ENCODE peak calls at places on chromosomes 6 and 20, in six cellular contexts. U, H, G, Q, P and K are unnamed samples.

GRCh38 chr6:140566706-140567330 is 1192.4 kb upstream of the CITED2 start:
- DNase-seq in U (no peak), H (no peak), G (peak), P (no peak), Q (no peak), K (no peak)

GRCh38 chr6:167124753-167125152 is 1.9 kb downstream of the CCR6 start:
- DNase-seq in Q (no peak), P (no peak), U (no peak), G (no peak), H (no peak), K (no peak)

GRCh38 chr6:25302677-25303128 is 23.5 kb downstream of the CARMIL1 start:
- DNase-seq in Q (no peak), H (no peak), U (peak), G (peak), P (no peak), K (no peak)

GRCh38 chr20:49823152-49823847 is 10.7 kb downstream of the SLC9A8 start:
- DNase-seq in Q (no peak), H (no peak), G (no peak), P (no peak), U (no peak), K (no peak)

GRCh38 chr6:11744753-11745152 is 33.9 kb downstream of the ADTRP start:
- DNase-seq in H (peak), G (peak), U (no peak), P (no peak), Q (peak), K (no peak)

GRCh38 chr20:49620364-49621240 is 52.7 kb upstream of the PTGIS start:
- DNase-seq in H (no peak), P (no peak), U (no peak), G (no peak), Q (no peak), K (no peak)

GRCh38 chr6:55069132-55069781 is 105.1 kb upstream of the HCRTR2 start:
- DNase-seq in Q (no peak), G (peak), P (no peak), H (peak), U (no peak), K (no peak)

GRCh38 chr6:16338577-16339262 is 100.3 kb downstream of the GMPR start:
- DNase-seq in U (peak), G (peak), Q (peak), H (peak), P (peak), K (peak)

GRCh38 chr6:710601-711571 is 17.9 kb upstream of the EXOC2 start:
- DNase-seq in G (peak), Q (peak), U (peak), P (no peak), H (peak), K (peak)

DNA sequence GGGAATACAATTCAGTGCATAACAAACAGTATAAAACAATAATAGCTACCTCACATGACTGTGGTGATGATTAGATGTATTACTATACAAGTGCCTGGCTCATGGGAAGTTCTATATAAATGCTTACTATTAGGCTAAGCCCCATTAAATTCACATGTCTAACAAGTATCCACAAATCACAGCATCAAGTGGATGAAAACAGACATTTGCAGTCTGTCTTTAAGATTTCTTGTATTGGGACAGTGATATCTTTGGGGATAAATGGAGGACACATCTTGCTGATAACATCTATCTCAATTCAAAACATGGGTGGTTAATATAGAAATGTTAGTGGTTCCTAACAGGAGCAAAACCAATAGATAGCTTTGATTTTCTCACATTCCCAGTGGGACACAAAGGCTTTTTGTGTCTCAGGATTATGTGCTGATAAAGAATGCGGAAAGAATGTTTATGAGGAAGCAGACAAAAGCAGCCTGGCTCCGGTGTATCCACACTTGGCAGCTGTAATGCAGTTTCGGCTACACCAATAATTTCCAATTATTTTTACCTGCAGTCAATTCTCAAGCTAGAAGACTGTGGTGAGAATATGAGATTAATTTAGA is 29.3 kb downstream of the PTPRK start:
- DNase-seq in P (no peak), H (no peak), Q (no peak), U (no peak), G (peak), K (no peak)
- H3K4me3 ChIP-seq in P (peak), H (no peak), Q (peak), U (peak), G (peak), K (peak)

DNA sequence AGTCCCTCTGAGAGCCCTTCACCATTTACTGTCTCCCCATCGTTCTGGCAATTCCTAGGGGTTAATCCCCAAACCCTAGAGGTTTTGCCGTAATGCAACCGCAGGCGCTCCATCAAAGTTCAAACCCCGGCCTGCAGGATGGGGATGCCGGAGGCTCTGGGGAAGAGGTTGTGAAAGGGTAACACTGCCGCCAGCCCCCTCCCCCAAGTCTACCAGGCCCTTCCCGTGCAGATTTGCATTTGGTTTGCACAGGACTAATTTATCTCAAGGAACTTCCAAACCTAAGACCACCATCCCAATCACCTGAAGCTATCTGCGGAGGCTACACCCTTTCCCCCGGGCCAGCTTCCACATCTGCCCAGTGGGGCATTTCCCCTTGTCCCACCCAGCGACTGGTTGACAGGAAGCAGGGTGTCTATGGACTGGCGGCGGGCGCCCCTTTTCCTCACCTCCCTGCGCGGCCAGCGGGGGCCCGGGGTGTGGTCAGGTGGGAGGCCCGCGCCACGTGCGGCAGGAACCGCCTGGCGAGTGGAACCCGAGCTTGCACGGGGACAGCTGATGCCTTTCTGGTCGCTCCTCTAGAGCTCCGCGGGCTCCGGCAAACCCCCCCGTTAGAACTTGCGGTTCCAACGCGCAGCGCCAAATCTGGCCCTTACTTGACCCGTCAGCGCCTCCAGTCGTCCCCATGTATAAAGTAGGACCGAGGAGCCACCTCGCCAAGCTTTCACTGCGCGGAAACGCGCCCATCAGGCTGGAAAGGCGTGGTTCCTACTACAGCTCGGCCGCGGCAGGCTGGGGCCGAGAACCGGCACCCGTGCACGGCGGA is 9.4 kb upstream of the SLC4A11 start:
- DNase-seq in G (peak), Q (peak), U (no peak), P (no peak), H (no peak), K (peak)
- H3K4me3 ChIP-seq in G (peak), Q (peak), U (no peak), P (no peak), H (no peak), K (no peak)

GRCh38 chr6:41489284-41489851 is 56.8 kb upstream of the FOXP4 start:
- DNase-seq in H (no peak), P (no peak), G (no peak), Q (no peak), U (peak), K (no peak)
- H3K4me3 ChIP-seq in H (no peak), P (no peak), G (no peak), Q (no peak), U (no peak), K (no peak)

DNA sequence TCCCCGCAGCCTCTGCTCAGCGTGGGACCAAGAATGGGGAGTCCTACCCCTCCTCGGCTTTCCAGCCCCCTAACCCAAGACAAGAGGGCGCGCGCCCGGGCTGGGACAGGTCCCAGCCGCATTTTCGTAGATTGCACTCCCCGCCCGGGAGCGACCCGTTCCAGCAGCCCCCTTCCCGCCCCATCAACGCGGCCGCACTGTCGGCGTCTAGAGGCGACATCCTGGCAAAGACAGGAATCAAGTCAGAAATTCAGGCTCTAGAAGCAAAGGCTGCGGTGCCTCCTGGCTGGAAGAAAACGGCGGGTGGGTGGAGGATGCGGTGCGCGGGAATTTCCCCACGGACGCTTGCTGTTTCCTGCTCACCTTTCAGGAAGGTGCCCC is 957 bp downstream of the PROKR2 start:
- DNase-seq in P (no peak), H (no peak), G (no peak), Q (no peak), U (no peak), K (no peak)
- H3K4me3 ChIP-seq in P (no peak), H (no peak), G (no peak), Q (no peak), U (no peak), K (no peak)

GRCh38 chr6:14209005-14209404 is 91.4 kb downstream of the CD83 start:
- DNase-seq in H (no peak), G (no peak), P (no peak), Q (no peak), U (no peak), K (no peak)

GRCh38 chr6:14212020-14212419 is 94.4 kb downstream of the CD83 start:
- DNase-seq in U (no peak), P (no peak), H (no peak), G (no peak), Q (no peak), K (no peak)

GRCh38 chr6:14211596-14211961 is 94.0 kb downstream of the CD83 start:
- DNase-seq in Q (peak), G (peak), U (no peak), H (peak), P (no peak), K (peak)

GRCh38 chr6:14210663-14211595 is 93.4 kb downstream of the CD83 start:
- DNase-seq in Q (peak), G (peak), U (peak), H (peak), P (peak), K (peak)

GRCh38 chr6:14210077-14210476 is 92.5 kb downstream of the CD83 start:
- DNase-seq in U (no peak), Q (no peak), H (no peak), P (no peak), G (no peak), K (no peak)
- H3K4me3 ChIP-seq in U (no peak), Q (no peak), H (no peak), P (no peak), G (no peak), K (peak)